ENCODE peak calls at places on chromosomes 16 and 17, in seven cellular contexts. F, M, G, N, I, X and A are unnamed samples. For H3K4me1, the result is how much of the 10 kb centered on the place peaks cover.

GRCh38 chr17:44904001-44904984 is 5.0 kb upstream of the EFTUD2 start:
- DNase-seq in F (no peak), M (no peak), G (no peak), N (no peak), I (no peak), X (no peak), A (no peak)

GRCh38 chr17:17380156-17380925 is 77.2 kb downstream of the NT5M start:
- DNase-seq in F (no peak), M (no peak), G (no peak), N (no peak), I (no peak), X (no peak), A (no peak)

GRCh38 chr17:64236827-64237403 is 26.1 kb downstream of the TEX2 start:
- DNase-seq in F (no peak), M (no peak), G (peak), N (no peak), I (peak), X (no peak), A (peak)

GRCh38 chr17:34241062-34241461 is 14.0 kb upstream of the CCL2 start:
- DNase-seq in F (no peak), M (no peak), G (no peak), N (peak), I (no peak), X (no peak), A (no peak)

GRCh38 chr16:72819345-72819744 is 228.6 kb downstream of the ZFHX3 start:
- DNase-seq in F (no peak), M (no peak), G (peak), N (peak), I (no peak), X (peak), A (no peak)

GRCh38 chr17:21278304-21279197 is 6.0 kb upstream of the MAP2K3 start:
- DNase-seq in F (no peak), M (no peak), G (no peak), N (no peak), I (no peak), X (no peak), A (no peak)

GRCh38 chr16:5693426-5693825 is 595.8 kb upstream of the EEF2KMT start:
- DNase-seq in F (no peak), M (no peak), G (no peak), N (no peak), I (no peak), X (no peak), A (no peak)

GRCh38 chr17:77466140-77466539 is 325.4 kb downstream of the SEC14L1 start:
- DNase-seq in F (no peak), M (peak), G (peak), N (no peak), I (peak), X (no peak), A (peak)

GRCh38 chr16:19348578-19349315 is 63.2 kb downstream of the CLEC19A start:
- DNase-seq in F (peak), M (peak), G (no peak), N (no peak), I (peak), X (no peak), A (peak)

GRCh38 chr17:80832266-80832676 is 159.4 kb upstream of the CHMP6 start:
- DNase-seq in F (no peak), M (no peak), G (peak), N (peak), I (peak), X (peak), A (peak)

GRCh38 chr17:43615330-43615729 is 46.4 kb downstream of the MEOX1 start:
- DNase-seq in F (no peak), M (no peak), G (no peak), N (peak), I (no peak), X (no peak), A (no peak)

GRCh38 chr17:13961262-13961661 is 108.0 kb upstream of the COX10 start:
- DNase-seq in F (no peak), M (no peak), G (no peak), N (no peak), I (no peak), X (no peak), A (no peak)

GRCh38 chr17:3911271-3912053 is 4.8 kb downstream of the P2RX1 start:
- DNase-seq in F (no peak), M (no peak), G (no peak), N (no peak), I (peak), X (no peak), A (peak)

GRCh38 chr17:31499771-31500554 is 108.5 kb downstream of the RAB11FIP4 start:
- DNase-seq in F (no peak), M (peak), G (no peak), N (peak), I (peak), X (peak), A (peak)

GRCh38 chr16:35798885-35799426 is 2339.5 kb downstream of the TP53TG3F start:
- DNase-seq in F (no peak), M (no peak), G (no peak), N (no peak), I (no peak), X (no peak), A (no peak)

GRCh38 chr16:51648521-51648920 is 497.5 kb upstream of the SALL1 start:
- DNase-seq in F (no peak), M (no peak), G (no peak), N (no peak), I (no peak), X (no peak), A (no peak)

GRCh38 chr17:50839591-50840310 is 4.4 kb downstream of the WFIKKN2 start:
- DNase-seq in F (no peak), M (no peak), G (no peak), N (no peak), I (no peak), X (no peak), A (peak)

GRCh38 chr16:51402785-51403184 is 251.7 kb upstream of the SALL1 start:
- DNase-seq in F (no peak), M (no peak), G (no peak), N (no peak), I (no peak), X (peak), A (no peak)

GRCh38 chr16:78177927-78178326 is 78.5 kb downstream of the WWOX start:
- DNase-seq in F (no peak), M (peak), G (peak), N (no peak), I (peak), X (no peak), A (no peak)

GRCh38 chr16:70454221-70455034 is at the start of gene FCSK:
- DNase-seq in F (peak), M (peak), G (peak), N (peak), I (peak), X (peak), A (peak)

GRCh38 chr16:16166085-16166484 is 57.2 kb downstream of the ABCC6 start:
- DNase-seq in F (no peak), M (no peak), G (no peak), N (no peak), I (no peak), X (no peak), A (no peak)

GRCh38 chr17:9402590-9403199 is 172.9 kb downstream of the STX8 start:
- DNase-seq in F (no peak), M (peak), G (peak), N (peak), I (peak), X (peak), A (peak)

GRCh38 chr16:17343028-17343427 is 127.7 kb downstream of the XYLT1 start:
- DNase-seq in F (no peak), M (no peak), G (no peak), N (no peak), I (no peak), X (no peak), A (no peak)

GRCh38 chr16:11175850-11176341 is 80.1 kb downstream of the SOCS1 start:
- DNase-seq in F (no peak), M (no peak), G (no peak), N (no peak), I (no peak), X (no peak), A (no peak)

GRCh38 chr17:32461853-32462617 is 17.7 kb downstream of the PSMD11 start:
- DNase-seq in F (peak), M (peak), G (peak), N (peak), I (peak), X (peak), A (peak)

GRCh38 chr16:89471225-89471624 is 19.1 kb downstream of the ANKRD11 start:
- DNase-seq in F (no peak), M (no peak), G (peak), N (peak), I (peak), X (peak), A (no peak)

GRCh38 chr17:48068491-48068961 is 20.4 kb downstream of the NFE2L1 start:
- DNase-seq in F (no peak), M (peak), G (peak), N (peak), I (peak), X (peak), A (peak)

GRCh38 chr16:24820522-24820921 is 25.2 kb upstream of the SLC5A11 start:
- DNase-seq in F (no peak), M (no peak), G (peak), N (peak), I (no peak), X (no peak), A (no peak)

GRCh38 chr16:84085774-84086173 is 31.0 kb downstream of the MBTPS1 start:
- DNase-seq in F (no peak), M (no peak), G (no peak), N (no peak), I (no peak), X (no peak), A (no peak)

GRCh38 chr17:49996495-49997255 is 1.7 kb upstream of the DLX3 start:
- DNase-seq in F (peak), M (peak), G (peak), N (peak), I (peak), X (peak), A (peak)

GRCh38 chr16:4733747-4734062 is 366 bp downstream of the ANKS3 start:
- DNase-seq in F (no peak), M (no peak), G (no peak), N (no peak), I (no peak), X (peak), A (no peak)

GRCh38 chr17:43834106-43834505 is 1.2 kb upstream of the MPP3 start:
- DNase-seq in F (no peak), M (no peak), G (no peak), N (peak), I (no peak), X (peak), A (no peak)

GRCh38 chr16:66705790-66706505 is 9.4 kb upstream of the CMTM4 start:
- DNase-seq in F (no peak), M (no peak), G (peak), N (peak), I (no peak), X (peak), A (no peak)

GRCh38 chr16:56451753-56452689 is 667 bp downstream of the OGFOD1 start:
- DNase-seq in F (no peak), M (no peak), G (peak), N (peak), I (peak), X (peak), A (peak)

GRCh38 chr16:50167603-50168002 is 14.5 kb downstream of the TENT4B start:
- DNase-seq in F (no peak), M (no peak), G (no peak), N (no peak), I (no peak), X (no peak), A (no peak)

GRCh38 chr16:50172195-50172922 is 19.3 kb downstream of the TENT4B start:
- DNase-seq in F (no peak), M (no peak), G (no peak), N (no peak), I (no peak), X (no peak), A (no peak)

GRCh38 chr16:50166511-50167500 is 13.7 kb downstream of the TENT4B start:
- DNase-seq in F (no peak), M (no peak), G (peak), N (no peak), I (no peak), X (peak), A (no peak)

GRCh38 chr16:50173318-50173717 is 20.2 kb downstream of the TENT4B start:
- DNase-seq in F (no peak), M (no peak), G (no peak), N (peak), I (no peak), X (peak), A (no peak)

GRCh38 chr16:50169555-50170096 is 16.5 kb downstream of the TENT4B start:
- DNase-seq in F (no peak), M (no peak), G (peak), N (no peak), I (peak), X (no peak), A (no peak)
- H3K4ac ChIP-seq in F (no peak), M (no peak), G (no peak), N (no peak), I (no peak), X (no peak), A (no peak)

GRCh38 chr16:86378831-86379504 is 131.4 kb upstream of the FOXF1 start:
- DNase-seq in F (no peak), M (no peak), G (no peak), N (no peak), I (no peak), X (no peak), A (no peak)
- H3K4me1 ChIP-seq in F (under half), M (under half), G (under half), N (under half), I (under half), X (under half), A (under half)

DNA sequence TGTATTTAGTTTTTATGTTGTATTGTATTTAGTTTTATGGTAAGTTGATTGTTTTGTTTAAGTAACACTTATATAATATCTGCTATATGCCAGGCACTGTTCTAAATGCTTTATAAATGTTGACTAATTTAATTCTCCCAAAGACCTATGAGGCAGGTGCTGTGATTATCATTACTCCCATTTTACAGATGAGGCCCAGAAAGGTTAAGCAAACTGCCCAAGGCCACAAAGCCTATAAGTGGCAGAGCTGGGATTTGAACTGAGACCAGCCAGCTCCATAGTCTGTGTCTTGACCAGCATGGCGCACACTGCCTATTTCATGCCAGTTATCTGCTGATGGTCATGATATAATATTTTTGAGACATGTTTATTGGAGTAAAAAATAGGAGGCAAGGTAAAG is 24.0 kb downstream of the IL21R start:
- DNase-seq in F (no peak), M (no peak), G (no peak), N (no peak), I (no peak), X (no peak), A (no peak)
- H3K4ac ChIP-seq in F (no peak), M (no peak), G (no peak), N (no peak), I (no peak), X (no peak), A (no peak)

GRCh38 chr16:47460755-47461597 is at the start of the genes ITFG1 and PHKB:
- DNase-seq in F (peak), M (peak), G (peak), N (peak), I (peak), X (peak), A (peak)

GRCh38 chr16:47458331-47458730 is 2.5 kb downstream of the ITFG1 start:
- DNase-seq in F (no peak), M (no peak), G (no peak), N (no peak), I (no peak), X (no peak), A (no peak)

GRCh38 chr16:47459603-47460002 is 1.3 kb downstream of the ITFG1 start:
- DNase-seq in F (no peak), M (no peak), G (no peak), N (no peak), I (peak), X (no peak), A (no peak)

GRCh38 chr16:47461598-47462266 is 601 bp downstream of the PHKB start:
- DNase-seq in F (no peak), M (no peak), G (peak), N (peak), I (peak), X (peak), A (no peak)

DNA sequence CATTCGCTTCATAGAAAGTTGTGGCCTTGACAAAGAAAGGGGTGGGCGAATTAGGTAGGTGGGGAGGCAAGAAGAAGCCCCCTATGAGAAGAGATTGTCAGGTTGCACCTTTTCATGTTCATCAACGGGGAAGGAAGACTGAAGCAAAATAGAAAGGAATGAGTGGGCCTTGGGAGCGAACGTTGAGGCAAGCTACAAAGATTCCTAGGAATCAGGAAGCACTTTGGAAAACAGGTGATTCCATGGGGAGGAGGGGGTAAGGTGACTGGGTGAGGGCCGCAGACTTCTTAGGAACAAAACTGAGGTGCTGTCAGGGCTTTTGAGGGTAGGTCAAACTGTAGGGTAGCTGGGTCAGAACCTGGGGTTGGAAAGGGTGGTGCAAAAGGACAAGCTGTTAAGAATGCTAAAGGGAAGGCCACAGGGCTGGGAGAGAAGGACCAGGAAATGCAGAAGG is 535 bp downstream of the ITFG1 start:
- DNase-seq in F (no peak), M (no peak), G (peak), N (no peak), I (peak), X (peak), A (no peak)
- H3K4me1 ChIP-seq in F (under half), M (under half), G (under half), N (under half), I (under half), X (under half), A (under half)